ENCODE peak calls at places on chromosomes 1 and 21, in ten cellular contexts. One of them, this sample, is unnamed.

GRCh38 chr1:84913025-84913892 is 20.3 kb upstream of the LPAR3 start:
- DNase-seq in GM23248: peak
- DNase-seq in right cardiac atrium: no peak
- DNase-seq in cardiac muscle cell: peak
- DNase-seq in left ventricle myocardium inferior: no peak
- DNase-seq in WERI-Rb-1: peak
- DNase-seq in endothelial cell of umbilical vein: no peak
- DNase-seq in psoas muscle: no peak
- DNase-seq in transverse colon: peak
- DNase-seq in naive thymus-derived CD4-positive, alpha-beta T cell: no peak
- DNase-seq in this sample: no peak

GRCh38 chr1:33653226-33653625 is 180.8 kb downstream of the ZSCAN20 start:
- DNase-seq in transverse colon: no peak
- DNase-seq in WERI-Rb-1: no peak
- DNase-seq in right cardiac atrium: peak
- DNase-seq in psoas muscle: no peak
- DNase-seq in GM23248: no peak
- DNase-seq in left ventricle myocardium inferior: peak
- DNase-seq in endothelial cell of umbilical vein: no peak
- DNase-seq in naive thymus-derived CD4-positive, alpha-beta T cell: no peak
- DNase-seq in cardiac muscle cell: no peak
- DNase-seq in this sample: no peak

GRCh38 chr21:46253610-46254124 is 25.1 kb upstream of the LSS start:
- DNase-seq in left ventricle myocardium inferior: no peak
- DNase-seq in WERI-Rb-1: no peak
- DNase-seq in transverse colon: no peak
- DNase-seq in cardiac muscle cell: peak
- DNase-seq in right cardiac atrium: no peak
- DNase-seq in naive thymus-derived CD4-positive, alpha-beta T cell: peak
- DNase-seq in psoas muscle: no peak
- DNase-seq in GM23248: peak
- DNase-seq in endothelial cell of umbilical vein: peak
- DNase-seq in this sample: peak

GRCh38 chr1:179121159-179121938 is 39.5 kb downstream of the TOR3A start:
- DNase-seq in psoas muscle: no peak
- DNase-seq in cardiac muscle cell: peak
- DNase-seq in right cardiac atrium: no peak
- DNase-seq in naive thymus-derived CD4-positive, alpha-beta T cell: peak
- DNase-seq in left ventricle myocardium inferior: no peak
- DNase-seq in GM23248: peak
- DNase-seq in endothelial cell of umbilical vein: no peak
- DNase-seq in transverse colon: peak
- DNase-seq in WERI-Rb-1: peak
- DNase-seq in this sample: peak

GRCh38 chr1:10738125-10738746 is 58.2 kb downstream of the CASZ1 start:
- DNase-seq in cardiac muscle cell: no peak
- DNase-seq in left ventricle myocardium inferior: no peak
- DNase-seq in WERI-Rb-1: no peak
- DNase-seq in transverse colon: peak
- DNase-seq in naive thymus-derived CD4-positive, alpha-beta T cell: no peak
- DNase-seq in psoas muscle: no peak
- DNase-seq in endothelial cell of umbilical vein: no peak
- DNase-seq in GM23248: no peak
- DNase-seq in right cardiac atrium: no peak
- DNase-seq in this sample: no peak

GRCh38 chr1:223752721-223753515 is 40.6 kb downstream of the CAPN2 start:
- DNase-seq in transverse colon: no peak
- DNase-seq in right cardiac atrium: no peak
- DNase-seq in naive thymus-derived CD4-positive, alpha-beta T cell: no peak
- DNase-seq in psoas muscle: no peak
- DNase-seq in cardiac muscle cell: no peak
- DNase-seq in WERI-Rb-1: no peak
- DNase-seq in GM23248: no peak
- DNase-seq in endothelial cell of umbilical vein: no peak
- DNase-seq in left ventricle myocardium inferior: no peak
- DNase-seq in this sample: no peak

GRCh38 chr21:44907225-44907965 is 13.3 kb downstream of the ITGB2 start:
- DNase-seq in endothelial cell of umbilical vein: no peak
- DNase-seq in transverse colon: no peak
- DNase-seq in psoas muscle: no peak
- DNase-seq in naive thymus-derived CD4-positive, alpha-beta T cell: no peak
- DNase-seq in GM23248: no peak
- DNase-seq in cardiac muscle cell: no peak
- DNase-seq in WERI-Rb-1: no peak
- DNase-seq in left ventricle myocardium inferior: no peak
- DNase-seq in right cardiac atrium: peak
- DNase-seq in this sample: no peak

GRCh38 chr1:155134858-155135415 is 715 bp upstream of the SLC50A1 start:
- DNase-seq in transverse colon: peak
- DNase-seq in cardiac muscle cell: peak
- DNase-seq in WERI-Rb-1: peak
- DNase-seq in left ventricle myocardium inferior: peak
- DNase-seq in endothelial cell of umbilical vein: peak
- DNase-seq in GM23248: peak
- DNase-seq in right cardiac atrium: peak
- DNase-seq in psoas muscle: peak
- DNase-seq in naive thymus-derived CD4-positive, alpha-beta T cell: peak
- DNase-seq in this sample: peak

GRCh38 chr1:147243228-147243685 is 773 bp downstream of the CHD1L start:
- DNase-seq in naive thymus-derived CD4-positive, alpha-beta T cell: no peak
- DNase-seq in WERI-Rb-1: peak
- DNase-seq in left ventricle myocardium inferior: peak
- DNase-seq in endothelial cell of umbilical vein: peak
- DNase-seq in right cardiac atrium: peak
- DNase-seq in cardiac muscle cell: no peak
- DNase-seq in psoas muscle: no peak
- DNase-seq in GM23248: peak
- DNase-seq in transverse colon: peak
- DNase-seq in this sample: no peak

GRCh38 chr1:224432672-224433040 is 1.9 kb downstream of the WDR26 start:
- DNase-seq in WERI-Rb-1: no peak
- DNase-seq in psoas muscle: no peak
- DNase-seq in GM23248: peak
- DNase-seq in right cardiac atrium: no peak
- DNase-seq in transverse colon: no peak
- DNase-seq in naive thymus-derived CD4-positive, alpha-beta T cell: peak
- DNase-seq in endothelial cell of umbilical vein: peak
- DNase-seq in left ventricle myocardium inferior: no peak
- DNase-seq in cardiac muscle cell: peak
- DNase-seq in this sample: peak

GRCh38 chr1:30982937-30983336 is 74.4 kb upstream of the SDC3 start:
- DNase-seq in GM23248: peak
- DNase-seq in left ventricle myocardium inferior: no peak
- DNase-seq in WERI-Rb-1: no peak
- DNase-seq in transverse colon: no peak
- DNase-seq in cardiac muscle cell: peak
- DNase-seq in endothelial cell of umbilical vein: no peak
- DNase-seq in right cardiac atrium: no peak
- DNase-seq in psoas muscle: no peak
- DNase-seq in naive thymus-derived CD4-positive, alpha-beta T cell: no peak
- DNase-seq in this sample: no peak

GRCh38 chr1:203511513-203511912 is 17.6 kb downstream of the OPTC start:
- DNase-seq in transverse colon: no peak
- DNase-seq in left ventricle myocardium inferior: no peak
- DNase-seq in cardiac muscle cell: no peak
- DNase-seq in GM23248: no peak
- DNase-seq in endothelial cell of umbilical vein: peak
- DNase-seq in right cardiac atrium: no peak
- DNase-seq in WERI-Rb-1: no peak
- DNase-seq in naive thymus-derived CD4-positive, alpha-beta T cell: no peak
- DNase-seq in psoas muscle: no peak
- DNase-seq in this sample: no peak

GRCh38 chr1:228262475-228262874 is 54.6 kb downstream of the OBSCN start:
- DNase-seq in right cardiac atrium: no peak
- DNase-seq in left ventricle myocardium inferior: no peak
- DNase-seq in naive thymus-derived CD4-positive, alpha-beta T cell: no peak
- DNase-seq in GM23248: no peak
- DNase-seq in WERI-Rb-1: no peak
- DNase-seq in transverse colon: no peak
- DNase-seq in cardiac muscle cell: no peak
- DNase-seq in endothelial cell of umbilical vein: no peak
- DNase-seq in psoas muscle: no peak
- DNase-seq in this sample: no peak

GRCh38 chr1:45535988-45536766 is 14.4 kb upstream of the AKR1A1 start:
- DNase-seq in naive thymus-derived CD4-positive, alpha-beta T cell: no peak
- DNase-seq in cardiac muscle cell: no peak
- DNase-seq in right cardiac atrium: no peak
- DNase-seq in left ventricle myocardium inferior: no peak
- DNase-seq in psoas muscle: no peak
- DNase-seq in GM23248: no peak
- DNase-seq in WERI-Rb-1: no peak
- DNase-seq in transverse colon: no peak
- DNase-seq in endothelial cell of umbilical vein: no peak
- DNase-seq in this sample: no peak

GRCh38 chr1:66570196-66570595 is 36.2 kb downstream of the SGIP1 start:
- DNase-seq in GM23248: no peak
- DNase-seq in endothelial cell of umbilical vein: no peak
- DNase-seq in cardiac muscle cell: no peak
- DNase-seq in transverse colon: no peak
- DNase-seq in left ventricle myocardium inferior: no peak
- DNase-seq in psoas muscle: no peak
- DNase-seq in WERI-Rb-1: no peak
- DNase-seq in right cardiac atrium: no peak
- DNase-seq in naive thymus-derived CD4-positive, alpha-beta T cell: no peak
- DNase-seq in this sample: no peak

GRCh38 chr21:31218830-31219608 is 125.0 kb downstream of the TIAM1 start:
- DNase-seq in left ventricle myocardium inferior: peak
- DNase-seq in endothelial cell of umbilical vein: no peak
- DNase-seq in GM23248: peak
- DNase-seq in right cardiac atrium: peak
- DNase-seq in psoas muscle: peak
- DNase-seq in transverse colon: peak
- DNase-seq in WERI-Rb-1: no peak
- DNase-seq in naive thymus-derived CD4-positive, alpha-beta T cell: no peak
- DNase-seq in cardiac muscle cell: peak
- DNase-seq in this sample: no peak

GRCh38 chr1:194004146-194004545 is 817.7 kb upstream of the B3GALT2 start:
- DNase-seq in WERI-Rb-1: no peak
- DNase-seq in naive thymus-derived CD4-positive, alpha-beta T cell: no peak
- DNase-seq in left ventricle myocardium inferior: no peak
- DNase-seq in GM23248: no peak
- DNase-seq in psoas muscle: no peak
- DNase-seq in transverse colon: no peak
- DNase-seq in cardiac muscle cell: no peak
- DNase-seq in right cardiac atrium: no peak
- DNase-seq in endothelial cell of umbilical vein: no peak
- DNase-seq in this sample: no peak
- H3K27ac ChIP-seq in WERI-Rb-1: no peak
- H3K27ac ChIP-seq in naive thymus-derived CD4-positive, alpha-beta T cell: no peak
- H3K27ac ChIP-seq in left ventricle myocardium inferior: no peak
- H3K27ac ChIP-seq in GM23248: no peak
- H3K27ac ChIP-seq in psoas muscle: no peak
- H3K27ac ChIP-seq in transverse colon: no peak
- H3K27ac ChIP-seq in cardiac muscle cell: no peak
- H3K27ac ChIP-seq in right cardiac atrium: no peak
- H3K27ac ChIP-seq in endothelial cell of umbilical vein: no peak
- H3K27ac ChIP-seq in this sample: no peak

GRCh38 chr1:81435175-81435574 is 365.6 kb upstream of the ADGRL2 start:
- DNase-seq in right cardiac atrium: no peak
- DNase-seq in naive thymus-derived CD4-positive, alpha-beta T cell: no peak
- DNase-seq in transverse colon: no peak
- DNase-seq in GM23248: no peak
- DNase-seq in psoas muscle: no peak
- DNase-seq in endothelial cell of umbilical vein: no peak
- DNase-seq in WERI-Rb-1: no peak
- DNase-seq in left ventricle myocardium inferior: no peak
- DNase-seq in cardiac muscle cell: peak
- DNase-seq in this sample: no peak
- H3K4me3 ChIP-seq in right cardiac atrium: no peak
- H3K4me3 ChIP-seq in naive thymus-derived CD4-positive, alpha-beta T cell: no peak
- H3K4me3 ChIP-seq in transverse colon: no peak
- H3K4me3 ChIP-seq in GM23248: no peak
- H3K4me3 ChIP-seq in psoas muscle: no peak
- H3K4me3 ChIP-seq in endothelial cell of umbilical vein: no peak
- H3K4me3 ChIP-seq in WERI-Rb-1: no peak
- H3K4me3 ChIP-seq in left ventricle myocardium inferior: no peak
- H3K4me3 ChIP-seq in cardiac muscle cell: no peak
- H3K4me3 ChIP-seq in this sample: no peak

GRCh38 chr1:26921462-26922200 is at the start of gene NUDC:
- DNase-seq in psoas muscle: peak
- DNase-seq in left ventricle myocardium inferior: peak
- DNase-seq in naive thymus-derived CD4-positive, alpha-beta T cell: peak
- DNase-seq in GM23248: peak
- DNase-seq in cardiac muscle cell: peak
- DNase-seq in endothelial cell of umbilical vein: peak
- DNase-seq in WERI-Rb-1: peak
- DNase-seq in right cardiac atrium: peak
- DNase-seq in transverse colon: peak
- DNase-seq in this sample: peak
- H3K27ac ChIP-seq in psoas muscle: peak
- H3K27ac ChIP-seq in left ventricle myocardium inferior: peak
- H3K27ac ChIP-seq in naive thymus-derived CD4-positive, alpha-beta T cell: peak
- H3K27ac ChIP-seq in GM23248: peak
- H3K27ac ChIP-seq in cardiac muscle cell: peak
- H3K27ac ChIP-seq in endothelial cell of umbilical vein: peak
- H3K27ac ChIP-seq in WERI-Rb-1: peak
- H3K27ac ChIP-seq in right cardiac atrium: peak
- H3K27ac ChIP-seq in transverse colon: peak
- H3K27ac ChIP-seq in this sample: peak

DNA sequence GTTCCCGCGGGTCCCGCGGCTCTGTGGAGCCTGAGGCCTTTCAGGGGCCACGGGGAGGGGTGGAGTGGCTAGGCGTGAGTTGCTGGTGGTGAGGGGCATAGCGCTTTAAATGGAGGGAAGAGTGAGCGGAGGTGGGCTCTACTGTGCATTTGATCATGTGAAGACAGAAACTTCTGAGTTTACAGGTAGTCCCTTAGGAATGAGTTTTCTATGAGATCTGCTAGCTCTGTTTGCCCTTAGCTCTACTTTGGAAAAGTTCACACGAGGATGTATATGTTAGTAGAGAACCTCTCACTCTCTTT is 593 bp downstream of the ST6GALNAC3 start:
- DNase-seq in naive thymus-derived CD4-positive, alpha-beta T cell: no peak
- DNase-seq in right cardiac atrium: no peak
- DNase-seq in endothelial cell of umbilical vein: peak
- DNase-seq in left ventricle myocardium inferior: no peak
- DNase-seq in cardiac muscle cell: no peak
- DNase-seq in GM23248: no peak
- DNase-seq in psoas muscle: no peak
- DNase-seq in WERI-Rb-1: peak
- DNase-seq in transverse colon: no peak
- DNase-seq in this sample: no peak
- H3K4me3 ChIP-seq in naive thymus-derived CD4-positive, alpha-beta T cell: peak
- H3K4me3 ChIP-seq in right cardiac atrium: peak
- H3K4me3 ChIP-seq in endothelial cell of umbilical vein: peak
- H3K4me3 ChIP-seq in left ventricle myocardium inferior: peak
- H3K4me3 ChIP-seq in cardiac muscle cell: peak
- H3K4me3 ChIP-seq in GM23248: peak
- H3K4me3 ChIP-seq in psoas muscle: peak
- H3K4me3 ChIP-seq in WERI-Rb-1: peak
- H3K4me3 ChIP-seq in transverse colon: peak
- H3K4me3 ChIP-seq in this sample: peak

DNA sequence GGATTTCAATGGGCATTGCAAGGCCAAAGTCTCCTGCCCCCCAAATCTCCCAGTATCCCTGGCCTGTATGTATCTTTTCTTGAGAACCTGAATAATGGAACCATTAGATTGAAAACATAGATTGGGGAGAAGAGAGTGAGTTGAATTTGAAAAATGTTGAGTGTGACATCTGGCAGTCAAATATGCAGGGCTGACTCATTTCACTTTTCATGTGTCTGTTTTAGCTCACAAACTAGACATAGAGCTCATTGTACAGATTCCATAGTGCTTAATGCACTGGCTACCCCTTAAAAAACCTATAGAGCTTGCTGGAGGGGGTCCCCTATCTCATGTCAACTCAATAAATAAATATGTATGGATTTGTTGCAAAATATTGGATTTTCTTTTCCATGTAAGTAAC is 30.8 kb downstream of the DDR2 start:
- DNase-seq in transverse colon: no peak
- DNase-seq in left ventricle myocardium inferior: no peak
- DNase-seq in psoas muscle: no peak
- DNase-seq in cardiac muscle cell: no peak
- DNase-seq in right cardiac atrium: no peak
- DNase-seq in WERI-Rb-1: no peak
- DNase-seq in GM23248: peak
- DNase-seq in endothelial cell of umbilical vein: no peak
- DNase-seq in naive thymus-derived CD4-positive, alpha-beta T cell: no peak
- DNase-seq in this sample: no peak
- H3K27ac ChIP-seq in transverse colon: peak
- H3K27ac ChIP-seq in left ventricle myocardium inferior: peak
- H3K27ac ChIP-seq in psoas muscle: no peak
- H3K27ac ChIP-seq in cardiac muscle cell: no peak
- H3K27ac ChIP-seq in right cardiac atrium: no peak
- H3K27ac ChIP-seq in WERI-Rb-1: no peak
- H3K27ac ChIP-seq in GM23248: peak
- H3K27ac ChIP-seq in endothelial cell of umbilical vein: no peak
- H3K27ac ChIP-seq in naive thymus-derived CD4-positive, alpha-beta T cell: no peak
- H3K27ac ChIP-seq in this sample: no peak

This sample was measured in CD4-positive, CD25-positive, alpha-beta regulatory T cell.